ENCODE peak calls at places on chromosomes 11 and 22, in ten cellular contexts. G, T, F, N, P, A, H, D, M and B are unnamed samples.

GRCh38 chr22:48171294-48171693 is 1408.8 kb downstream of the TBC1D22A start:
- DNase-seq in P (peak; percentile 56), H (no peak), A (no peak), N (no peak), F (no peak), M (no peak), T (no peak), G (no peak), D (no peak), B (no peak)

GRCh38 chr11:86275493-86276370 is 26.3 kb upstream of the HIKESHI start:
- DNase-seq in H (no peak), P (no peak), A (no peak), N (no peak), D (no peak), F (no peak), T (no peak), M (no peak), G (no peak), B (no peak)

GRCh38 chr11:44208976-44209603 is 100.8 kb downstream of the ALX4 start:
- DNase-seq in P (no peak), A (no peak), F (no peak), H (no peak), N (no peak), M (no peak), T (no peak), G (no peak), D (peak; percentile 21), B (no peak)

GRCh38 chr11:109077340-109077927 is 344.6 kb upstream of the C11orf87 start:
- DNase-seq in P (no peak), T (no peak), A (no peak), H (no peak), G (no peak), D (no peak), N (no peak), F (no peak), M (no peak), B (no peak)

GRCh38 chr22:31747441-31747840 is 2.5 kb downstream of the PRR14L start:
- DNase-seq in A (no peak), H (no peak), F (no peak), N (no peak), M (no peak), P (peak; percentile 66), T (no peak), D (no peak), G (no peak), B (no peak)

GRCh38 chr11:26578998-26579635 is 7.1 kb upstream of the MUC15 start:
- DNase-seq in D (no peak), N (no peak), F (no peak), A (no peak), H (no peak), T (no peak), G (peak; percentile 65), M (no peak), P (no peak), B (no peak)

GRCh38 chr22:43669190-43669589 is 142.9 kb downstream of the EFCAB6 start:
- DNase-seq in A (no peak), M (no peak), F (no peak), D (no peak), N (no peak), G (no peak), P (no peak), T (no peak), H (no peak), B (no peak)

GRCh38 chr11:116990061-116990473 is 108.2 kb downstream of the SIK3 start:
- DNase-seq in H (no peak), D (peak; percentile 87), F (no peak), A (no peak), N (no peak), G (peak; percentile 89), M (no peak), T (no peak), P (no peak), B (no peak)

GRCh38 chr11:65651589-65652510 is 10.9 kb downstream of the RELA start:
- DNase-seq in G (peak; percentile 71), D (peak; percentile 48), F (no peak), P (no peak), M (no peak), N (peak; percentile 83), H (no peak), T (peak; percentile 34), A (no peak), B (peak; percentile 77)

GRCh38 chr11:65649656-65650546 is 12.0 kb downstream of the SIPA1 start:
- DNase-seq in G (no peak), H (no peak), T (no peak), D (no peak), N (peak; percentile 75), M (no peak), F (no peak), P (no peak), A (no peak), B (no peak)

GRCh38 chr11:65651339-65651588 is 11.5 kb downstream of the RELA start:
- DNase-seq in G (no peak), N (no peak), P (no peak), M (no peak), D (no peak), T (no peak), H (no peak), A (no peak), F (no peak), B (no peak)

GRCh38 chr11:65648997-65649491 is 11.1 kb downstream of the SIPA1 start:
- DNase-seq in A (no peak), F (peak; percentile 75), P (no peak), G (no peak), N (peak; percentile 83), D (no peak), T (no peak), H (no peak), M (no peak), B (peak; percentile 65)

GRCh38 chr11:65650547-65651338 is 12.0 kb downstream of the RELA start:
- DNase-seq in H (no peak), P (no peak), M (no peak), F (no peak), D (no peak), A (no peak), N (peak; percentile 82), G (no peak), T (no peak), B (peak; percentile 69)
- H3K27ac ChIP-seq in H (no peak overlapping the region), P (no peak overlapping the region), M (peak overlapping the region; percentile 92), F (peak overlapping the region; percentile 97), D (no peak overlapping the region), A (no peak overlapping the region), N (peak overlapping the region; percentile 14), G (no peak overlapping the region), T (no peak overlapping the region), B (peak overlapping the region; percentile 96)

GRCh38 chr11:61580292-61580888 is 486 bp downstream of the SYT7 start:
- DNase-seq in F (no peak), D (no peak), P (peak; percentile 45), H (no peak), T (no peak), A (no peak), N (no peak), M (no peak), G (peak; percentile 38), B (no peak)
- H3K27ac ChIP-seq in F (no peak overlapping the region), D (no peak overlapping the region), P (no peak overlapping the region), H (peak overlapping the region; percentile 91), T (no peak overlapping the region), A (no peak overlapping the region), N (no peak overlapping the region), M (no peak overlapping the region), G (no peak overlapping the region), B (no peak overlapping the region)

GRCh38 chr11:8383627-8384026 is 119.9 kb upstream of the LMO1 start:
- DNase-seq in A (no peak), G (no peak), H (no peak), F (no peak), N (no peak), D (no peak), T (no peak), M (no peak), P (no peak), B (no peak)

GRCh38 chr11:8381343-8381742 is 117.7 kb upstream of the LMO1 start:
- DNase-seq in A (no peak), P (no peak), M (no peak), D (no peak), T (no peak), F (no peak), H (no peak), G (no peak), N (no peak), B (peak; percentile 23)

GRCh38 chr11:8383227-8383626 is 119.5 kb upstream of the LMO1 start:
- DNase-seq in M (no peak), A (no peak), H (no peak), D (no peak), N (no peak), F (no peak), P (no peak), G (no peak), T (no peak), B (no peak)

GRCh38 chr11:8381871-8382396 is 118.3 kb upstream of the LMO1 start:
- DNase-seq in D (no peak), G (no peak), P (no peak), N (no peak), M (no peak), T (no peak), A (no peak), F (no peak), H (no peak), B (peak; percentile 60)

DNA sequence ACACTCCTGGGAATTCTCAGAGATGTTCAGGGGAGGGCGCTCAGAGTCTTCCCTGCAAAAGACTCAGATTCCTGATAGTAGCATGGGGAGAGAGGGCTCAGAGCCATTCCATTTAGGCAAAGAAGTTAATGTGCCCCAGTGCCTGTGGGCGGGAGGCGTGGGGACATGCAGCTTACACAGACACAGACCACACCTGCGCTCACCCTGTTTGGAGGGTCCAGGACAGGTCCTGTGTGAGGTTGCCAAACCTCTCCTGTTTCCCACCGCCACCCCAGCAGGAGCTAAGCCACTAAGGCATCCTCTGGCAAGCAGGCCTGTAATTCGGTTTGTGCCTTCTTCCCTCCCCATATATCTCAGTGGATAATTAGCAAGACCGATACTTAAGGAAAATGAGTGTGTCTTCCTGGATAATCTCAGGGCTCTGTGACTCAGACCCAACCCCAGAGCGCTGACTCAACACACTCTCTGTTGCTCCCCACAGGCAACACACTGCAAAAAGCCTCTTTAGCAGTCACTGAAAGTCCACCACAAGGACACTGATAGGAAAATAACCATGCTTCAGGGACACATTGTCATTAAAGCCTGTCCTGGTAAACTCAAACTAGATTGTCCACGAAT is 118.9 kb upstream of the LMO1 start:
- DNase-seq in G (peak; percentile 77), A (no peak), P (no peak), N (no peak), F (no peak), M (no peak), D (peak; percentile 29), H (no peak), T (no peak), B (peak; percentile 49)
- H3K27ac ChIP-seq in G (no peak overlapping the region), A (no peak overlapping the region), P (no peak overlapping the region), N (no peak overlapping the region), F (no peak overlapping the region), M (no peak overlapping the region), D (no peak overlapping the region), H (no peak overlapping the region), T (no peak overlapping the region), B (no peak overlapping the region)

DNA sequence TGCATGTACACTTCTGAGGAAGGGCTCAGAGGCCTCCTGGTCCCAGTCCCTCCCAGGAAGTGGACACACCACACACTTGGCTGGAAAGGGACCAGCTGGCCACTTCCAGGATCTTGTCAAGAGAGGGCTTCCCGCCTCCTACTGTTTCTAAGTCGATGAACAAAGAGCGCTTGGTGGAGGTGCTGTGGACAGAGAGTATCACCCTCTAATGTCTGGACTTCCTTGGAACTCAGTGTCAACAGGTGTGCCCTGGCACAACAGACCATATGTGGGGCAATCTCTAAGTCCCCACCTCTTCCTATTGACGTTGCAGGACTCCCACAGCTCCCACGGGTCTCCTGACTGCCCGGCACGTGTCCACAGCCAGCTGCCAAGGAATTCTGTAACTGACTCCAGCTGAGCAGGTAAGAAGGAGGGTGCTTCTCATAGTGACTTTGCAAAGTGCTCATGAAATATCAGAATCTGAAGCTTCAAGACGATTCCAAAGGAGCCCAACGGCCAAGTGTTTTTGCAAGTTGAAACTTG is 16.1 kb downstream of the POU2AF1 start:
- DNase-seq in G (no peak), F (peak; percentile 93), N (no peak), A (no peak), T (no peak), D (no peak), M (no peak), H (no peak), P (no peak), B (peak; percentile 86)
- H3K27ac ChIP-seq in G (no peak overlapping the region), F (peak overlapping the region; percentile 41), N (no peak overlapping the region), A (no peak overlapping the region), T (no peak overlapping the region), D (no peak overlapping the region), M (no peak overlapping the region), H (no peak overlapping the region), P (no peak overlapping the region), B (peak overlapping the region; percentile 17)